ENCODE peak calls at places on chromosomes 11 and 22, in six cellular contexts. A, P, U, I, O and Z are unnamed samples.

GRCh38 chr11:112364962-112365481 is 104.4 kb upstream of the PLET1 start:
- DNase-seq in P (no peak), A (no peak), U (no peak), O (no peak), I (peak; percentile 95), Z (no peak)

GRCh38 chr22:49768511-49768910 is 59.2 kb downstream of the BRD1 start:
- DNase-seq in P (peak; percentile 71), U (no peak), I (peak; percentile 13), O (no peak), A (no peak), Z (no peak)

GRCh38 chr11:13984616-13985474 is 22.3 kb downstream of the SPON1 start:
- DNase-seq in O (no peak), U (no peak), A (no peak), I (peak; percentile 89), P (no peak), Z (no peak)

GRCh38 chr22:37331034-37331428 is 48.7 kb downstream of the CYTH4 start:
- DNase-seq in P (peak; percentile 99), O (no peak), A (no peak), I (peak; percentile 57), U (no peak), Z (no peak)

GRCh38 chr11:11558826-11559225 is 63.0 kb downstream of the GALNT18 start:
- DNase-seq in O (no peak), A (no peak), P (no peak), U (no peak), I (no peak), Z (no peak)

GRCh38 chr11:121907379-121907778 is 208.6 kb downstream of the BLID start:
- DNase-seq in A (no peak), O (no peak), I (no peak), U (no peak), P (no peak), Z (no peak)

GRCh38 chr11:23865341-23865975 is 631.4 kb upstream of the LUZP2 start:
- DNase-seq in A (no peak), O (no peak), P (no peak), I (no peak), U (no peak), Z (no peak)

GRCh38 chr11:75869661-75870455 is 54.8 kb downstream of the UVRAG start:
- DNase-seq in U (no peak), I (no peak), P (no peak), A (no peak), O (no peak), Z (no peak)

GRCh38 chr11:20353829-20354434 is 9.6 kb upstream of the HTATIP2 start:
- DNase-seq in I (peak; percentile 51), P (no peak), U (peak; percentile 53), O (no peak), A (no peak), Z (peak; percentile 25)

GRCh38 chr11:60343094-60343704 is 16.1 kb downstream of the MS4A6E start:
- DNase-seq in O (no peak), A (no peak), U (no peak), I (peak; percentile 0), P (no peak), Z (peak; percentile 16)

GRCh38 chr22:25492950-25493790 is 71.3 kb upstream of the GRK3 start:
- DNase-seq in A (no peak), O (no peak), P (no peak), U (no peak), I (no peak), Z (no peak)

GRCh38 chr11:2929880-2930704 is 872 bp upstream of the PHLDA2 start:
- DNase-seq in O (peak; percentile 18), A (peak; percentile 75), U (peak; percentile 73), I (peak; percentile 63), P (peak; percentile 98), Z (no peak)

GRCh38 chr11:32870676-32871075 is 21.9 kb upstream of the QSER1 start:
- DNase-seq in A (peak; percentile 78), O (no peak), I (no peak), P (no peak), U (peak; percentile 74), Z (peak; percentile 45)

GRCh38 chr22:47409501-47410275 is 647.2 kb downstream of the TBC1D22A start:
- DNase-seq in A (no peak), P (peak; percentile 25), U (no peak), O (no peak), I (no peak), Z (no peak)

GRCh38 chr22:31625661-31626426 is 36.2 kb downstream of the PISD start:
- DNase-seq in O (peak; percentile 63), I (no peak), P (peak; percentile 83), U (peak; percentile 84), A (peak; percentile 88), Z (no peak)

GRCh38 chr22:37330200-37331033 is 48.1 kb downstream of the CYTH4 start:
- DNase-seq in O (peak; percentile 88), I (peak; percentile 79), A (peak; percentile 95), P (peak; percentile 98), U (peak; percentile 91), Z (peak; percentile 45)

GRCh38 chr22:46287873-46288751 is 8.6 kb upstream of the GTSE1 start:
- DNase-seq in O (no peak), P (peak; percentile 56), I (no peak), U (no peak), A (no peak), Z (no peak)

GRCh38 chr22:30423296-30423958 is 2.1 kb upstream of the MTFP1 start:
- DNase-seq in P (no peak), A (no peak), I (no peak), U (no peak), O (no peak), Z (peak; percentile 70)

GRCh38 chr11:72229925-72230763 is 5.6 kb downstream of the INPPL1 start:
- DNase-seq in I (no peak), A (no peak), O (no peak), U (no peak), P (peak; percentile 36), Z (no peak)

GRCh38 chr11:64650923-64651523 is 60.0 kb downstream of the SLC22A12 start:
- DNase-seq in I (peak; percentile 8), P (peak; percentile 92), O (no peak), U (peak; percentile 61), A (peak; percentile 60), Z (peak; percentile 23)

DNA sequence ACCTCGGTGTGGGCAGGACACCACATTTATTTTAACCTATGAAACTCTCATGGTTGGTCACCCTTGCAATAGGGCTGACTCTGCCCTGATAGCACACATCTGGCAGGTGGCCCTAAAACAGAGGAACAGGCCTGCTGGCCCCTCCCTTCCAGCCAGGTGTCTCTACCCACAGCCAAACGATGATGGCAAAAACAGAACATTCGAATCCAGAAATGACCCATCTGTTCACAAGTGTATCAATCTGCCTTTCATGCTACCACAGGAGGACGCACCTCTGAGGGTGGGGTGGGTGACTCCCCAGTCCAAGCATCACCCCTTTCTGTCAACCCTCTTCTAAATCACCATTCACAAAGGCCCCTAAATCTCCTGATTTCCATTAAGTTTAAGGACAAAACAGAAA is 118.1 kb downstream of the ETS1 start:
- DNase-seq in A (no peak), I (no peak), O (no peak), U (no peak), P (no peak), Z (no peak)
- H3K4me2 ChIP-seq in A (no peak overlapping the region), I (no peak overlapping the region), O (no peak overlapping the region), U (no peak overlapping the region), P (no peak overlapping the region), Z (no peak overlapping the region)

GRCh38 chr11:98358551-98358950 is 662.2 kb upstream of the CNTN5 start:
- DNase-seq in P (no peak), U (no peak), O (no peak), I (no peak), A (no peak), Z (no peak)
- H2AFZ ChIP-seq in P (no peak overlapping the region), U (no peak overlapping the region), O (no peak overlapping the region), I (no peak overlapping the region), A (no peak overlapping the region), Z (no peak overlapping the region)

GRCh38 chr11:862704-863388 is 20.2 kb downstream of the TSPAN4 start:
- DNase-seq in P (no peak), I (no peak), A (no peak), O (no peak), U (peak; percentile 53), Z (no peak)
- H3K4me2 ChIP-seq in P (no peak overlapping the region), I (no peak overlapping the region), A (no peak overlapping the region), O (no peak overlapping the region), U (peak overlapping the region; percentile 24), Z (no peak overlapping the region)

DNA sequence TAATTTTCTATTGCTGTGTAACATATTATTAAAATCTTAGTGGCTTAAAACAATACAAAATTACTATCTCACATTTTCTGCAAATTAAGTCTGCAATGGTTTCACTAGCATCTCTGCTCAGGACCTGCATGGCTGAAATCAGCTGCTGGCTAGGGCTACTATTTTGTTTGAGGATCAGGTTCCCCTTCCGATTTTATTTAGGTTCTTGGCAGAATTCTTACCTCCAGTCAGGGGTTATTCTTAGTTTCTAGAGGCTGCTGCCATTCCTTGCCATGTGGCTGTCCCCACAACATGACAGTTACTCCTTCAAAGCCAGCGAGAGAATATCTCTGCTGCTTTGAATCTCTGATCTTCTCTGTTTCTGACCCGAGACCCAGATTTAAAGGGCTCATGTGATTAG is 424.5 kb upstream of the ANO5 start:
- DNase-seq in I (no peak), O (no peak), A (no peak), P (no peak), U (no peak), Z (no peak)
- H2AFZ ChIP-seq in I (no peak overlapping the region), O (no peak overlapping the region), A (no peak overlapping the region), P (no peak overlapping the region), U (no peak overlapping the region), Z (no peak overlapping the region)